ENCODE peak calls at places on chromosomes 3 and 15, in six cellular contexts. L is breast epithelium, I is spleen, R is HepG2, B is transverse colon, J is prostate gland. P is an unnamed sample.

GRCh38 chr3:115779011-115779410 is 155.7 kb downstream of the GAP43 start:
- DNase-seq in L (no peak), I (no peak), R (no peak), B (no peak), J (no peak), P (no peak)

GRCh38 chr15:60417112-60417511 is 19.3 kb upstream of the ANXA2 start:
- DNase-seq in L (no peak), I (no peak), R (no peak), B (no peak), J (no peak), P (no peak)

GRCh38 chr3:76565496-76566210 is 474.2 kb upstream of the ROBO2 start:
- DNase-seq in L (no peak), I (no peak), R (no peak), B (no peak), J (no peak), P (no peak)

GRCh38 chr3:13451301-13451673 is 28.8 kb upstream of the HDAC11 start:
- DNase-seq in L (no peak), I (no peak), R (no peak), B (peak; percentile 24), J (peak; percentile 14), P (no peak)

GRCh38 chr3:49859576-49860305 is 3.4 kb upstream of the TRAIP start:
- DNase-seq in L (no peak), I (no peak), R (no peak), B (no peak), J (no peak), P (no peak)

GRCh38 chr3:185959609-185960517 is 22.0 kb upstream of the TRA2B start:
- DNase-seq in L (no peak), I (no peak), R (peak; percentile 88), B (peak; percentile 64), J (peak; percentile 51), P (no peak)

GRCh38 chr3:48949376-48949717 is 30.7 kb downstream of the ARIH2 start:
- DNase-seq in L (no peak), I (no peak), R (no peak), B (no peak), J (no peak), P (no peak)

GRCh38 chr3:113461488-113461887 is 20.2 kb upstream of the CFAP44 start:
- DNase-seq in L (no peak), I (no peak), R (no peak), B (no peak), J (no peak), P (no peak)

GRCh38 chr15:93987068-93987467 is 244.3 kb upstream of the MCTP2 start:
- DNase-seq in L (no peak), I (no peak), R (no peak), B (no peak), J (no peak), P (no peak)

GRCh38 chr3:126993436-126993835 is 10.5 kb downstream of the PLXNA1 start:
- DNase-seq in L (no peak), I (no peak), R (no peak), B (no peak), J (no peak), P (no peak)

GRCh38 chr15:29800441-29801366 is 21.6 kb downstream of the TJP1 start:
- DNase-seq in L (no peak), I (no peak), R (no peak), B (no peak), J (no peak), P (no peak)

GRCh38 chr3:181773921-181774320 is 62.2 kb downstream of the SOX2 start:
- DNase-seq in L (no peak), I (no peak), R (no peak), B (no peak), J (no peak), P (no peak)

GRCh38 chr3:27431116-27431515 is 53.1 kb downstream of the SLC4A7 start:
- DNase-seq in L (peak; percentile 39), I (no peak), R (no peak), B (no peak), J (peak; percentile 54), P (no peak)

GRCh38 chr3:48595075-48595525 is at the start of gene COL7A1:
- DNase-seq in L (no peak), I (no peak), R (no peak), B (no peak), J (no peak), P (no peak)

GRCh38 chr3:72421786-72422185 is 426.5 kb downstream of the SHQ1 start:
- DNase-seq in L (no peak), I (no peak), R (peak; percentile 5), B (no peak), J (no peak), P (no peak)

GRCh38 chr15:85718271-85718971 is 76.3 kb downstream of the KLHL25 start:
- DNase-seq in L (no peak), I (no peak), R (no peak), B (no peak), J (no peak), P (no peak)

GRCh38 chr3:145776782-145777408 is 384.1 kb downstream of the PLOD2 start:
- DNase-seq in L (no peak), I (no peak), R (peak; percentile 47), B (no peak), J (peak; percentile 36), P (no peak)

DNA sequence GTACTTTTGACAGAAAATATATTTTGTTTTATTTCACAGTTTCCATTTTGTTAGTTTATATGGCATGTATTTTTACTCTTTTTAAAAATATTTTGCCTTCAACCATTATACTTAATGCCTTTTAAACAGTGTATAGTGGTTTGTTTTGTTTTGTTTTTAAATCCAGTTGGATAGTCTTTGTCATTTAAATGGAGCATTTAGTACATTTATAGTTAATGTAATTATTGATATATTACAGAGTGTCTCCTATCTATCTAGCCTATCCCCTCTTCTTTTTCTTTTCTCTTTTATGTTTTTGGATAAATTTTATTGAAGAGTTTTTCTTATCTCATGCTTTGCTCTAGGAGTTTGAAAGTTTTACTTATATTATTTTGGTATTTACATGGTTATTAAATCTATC is 3.6 kb downstream of the SAMMSON start:
- DNase-seq in L (no peak), I (no peak), R (no peak), B (no peak), J (no peak), P (no peak)
- TF ChIP-seq POLR2AphosphoS5 in L (no peak), I (no peak), R (no peak), B (no peak), J (no peak), P (no peak)

GRCh38 chr3:53188720-53189119 is 27.7 kb downstream of the PRKCD start:
- DNase-seq in L (no peak), I (peak; percentile 55), R (no peak), B (no peak), J (no peak), P (no peak)

GRCh38 chr3:53192608-53193007 is 31.6 kb downstream of the PRKCD start:
- DNase-seq in L (peak; percentile 37), I (peak; percentile 80), R (no peak), B (peak; percentile 72), J (peak; percentile 81), P (no peak)

GRCh38 chr3:53189276-53189675 is 28.3 kb downstream of the PRKCD start:
- DNase-seq in L (no peak), I (no peak), R (no peak), B (no peak), J (no peak), P (no peak)

GRCh38 chr3:53191836-53192480 is 30.9 kb downstream of the PRKCD start:
- DNase-seq in L (no peak), I (peak; percentile 81), R (no peak), B (no peak), J (no peak), P (no peak)

GRCh38 chr3:53190659-53191058 is 29.6 kb downstream of the PRKCD start:
- DNase-seq in L (no peak), I (no peak), R (no peak), B (no peak), J (no peak), P (no peak)
- TF ChIP-seq POLR2AphosphoS5 in L (no peak), I (peak; percentile 33), R (no peak), B (no peak), J (no peak), P (no peak)

GRCh38 chr3:38029400-38030125 is at the start of gene PLCD1:
- DNase-seq in L (peak; percentile 62), I (peak; percentile 91), R (peak; percentile 33), B (peak; percentile 79), J (peak; percentile 57), P (no peak)
- TF ChIP-seq POLR2AphosphoS5 in L (peak; percentile 52), I (peak; percentile 83), R (no peak), B (no peak), J (peak; percentile 67), P (peak; percentile 29)

DNA sequence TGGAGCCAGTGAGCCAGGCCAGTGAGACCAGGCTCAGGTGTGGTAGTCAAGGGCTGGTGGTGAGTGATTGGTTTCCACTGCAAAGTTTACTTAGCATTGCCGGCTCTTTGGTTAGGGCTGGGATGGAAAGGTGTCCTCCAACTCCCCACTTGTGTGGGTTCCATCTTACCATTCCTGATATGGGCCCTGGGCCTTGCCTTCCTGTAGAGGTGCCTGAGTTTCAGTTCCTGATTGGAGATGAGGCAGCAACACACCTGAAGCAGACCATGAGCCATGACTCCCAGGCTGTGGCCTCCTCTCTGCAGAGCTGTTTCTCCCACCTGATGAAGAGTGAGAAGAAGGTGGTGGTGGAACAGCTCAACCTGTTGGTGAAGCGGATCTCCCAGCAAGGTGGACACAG is 3.1 kb downstream of the MPI start:
- DNase-seq in L (no peak), I (no peak), R (no peak), B (no peak), J (no peak), P (no peak)
- TF ChIP-seq POLR2AphosphoS5 in L (no peak), I (no peak), R (no peak), B (no peak), J (no peak), P (no peak)

GRCh38 chr3:65101450-65101849 is 413.6 kb upstream of the ADAMTS9 start:
- DNase-seq in L (no peak), I (no peak), R (no peak), B (no peak), J (no peak), P (no peak)
- TF ChIP-seq POLR2AphosphoS5 in L (no peak), I (no peak), R (no peak), B (no peak), J (no peak), P (no peak)

DNA sequence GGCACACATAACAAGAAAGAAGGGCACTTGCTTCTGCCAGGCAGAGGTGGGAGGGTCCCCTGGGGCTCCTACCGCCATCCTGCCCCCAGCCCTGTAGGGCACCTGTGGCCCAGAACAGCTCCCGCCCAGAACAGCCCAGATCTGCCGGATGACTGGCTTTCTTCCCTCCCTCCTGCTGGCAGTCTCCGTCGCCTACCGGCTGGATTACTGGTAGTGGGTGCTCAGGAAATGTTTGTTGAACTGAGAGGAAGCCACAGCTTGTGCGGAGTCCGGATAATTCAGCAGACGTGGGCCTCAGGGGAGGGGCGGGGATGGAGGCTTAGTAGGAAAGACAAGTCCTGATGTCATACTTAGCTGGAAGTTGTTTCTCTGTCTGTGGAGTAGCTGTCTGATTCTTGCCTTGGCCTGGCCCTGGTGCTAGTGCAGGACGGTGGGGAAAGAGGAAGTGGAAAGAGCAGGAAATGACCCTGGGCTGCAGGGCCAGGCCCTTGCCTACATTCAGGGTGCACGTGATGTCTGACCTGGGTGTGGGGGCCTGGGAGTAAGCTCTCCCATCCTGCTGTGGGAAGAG is 6.7 kb downstream of the CCDC9B start:
- DNase-seq in L (peak; percentile 60), I (peak; percentile 87), R (no peak), B (peak; percentile 56), J (no peak), P (no peak)
- TF ChIP-seq POLR2AphosphoS5 in L (no peak), I (peak; percentile 68), R (no peak), B (peak; percentile 19), J (peak; percentile 8), P (no peak)

GRCh38 chr15:40343512-40343911 is 2.8 kb upstream of the CCDC9B start:
- DNase-seq in L (no peak), I (no peak), R (peak; percentile 52), B (no peak), J (no peak), P (no peak)
- TF ChIP-seq POLR2AphosphoS5 in L (no peak), I (no peak), R (no peak), B (no peak), J (no peak), P (peak; percentile 44)